ENCODE peak calls at places on chromosomes 11 and 22, in six cellular contexts. One of them, this sample, is unnamed. For H3K36me3 and H3K4me1, the result is how much of the 10 kb centered on the place peaks cover.

GRCh38 chr11:132357811-132358572 is 987.6 kb downstream of the NTM start:
- DNase-seq in fibroblast of lung: no peak
- DNase-seq in heart right ventricle: no peak
- DNase-seq in OCI-LY7: no peak
- DNase-seq in lower lobe of right lung: no peak
- DNase-seq in effector memory CD4-positive, alpha-beta T cell: no peak
- DNase-seq in this sample: no peak

GRCh38 chr11:6755953-6756347 is 15.8 kb downstream of the OR2AG2 start:
- DNase-seq in fibroblast of lung: no peak
- DNase-seq in heart right ventricle: no peak
- DNase-seq in OCI-LY7: no peak
- DNase-seq in lower lobe of right lung: no peak
- DNase-seq in effector memory CD4-positive, alpha-beta T cell: no peak
- DNase-seq in this sample: no peak

GRCh38 chr22:50293441-50294318 is 13.8 kb downstream of the PLXNB2 start:
- DNase-seq in fibroblast of lung: peak
- DNase-seq in heart right ventricle: peak
- DNase-seq in OCI-LY7: peak
- DNase-seq in lower lobe of right lung: peak
- DNase-seq in effector memory CD4-positive, alpha-beta T cell: no peak
- DNase-seq in this sample: no peak

GRCh38 chr11:105697291-105697690 is 87.4 kb downstream of the GRIA4 start:
- DNase-seq in fibroblast of lung: no peak
- DNase-seq in heart right ventricle: no peak
- DNase-seq in OCI-LY7: no peak
- DNase-seq in lower lobe of right lung: no peak
- DNase-seq in effector memory CD4-positive, alpha-beta T cell: no peak
- DNase-seq in this sample: no peak

GRCh38 chr11:120517390-120518315 is 6.1 kb downstream of the GRIK4 start:
- DNase-seq in fibroblast of lung: peak
- DNase-seq in heart right ventricle: no peak
- DNase-seq in OCI-LY7: no peak
- DNase-seq in lower lobe of right lung: peak
- DNase-seq in effector memory CD4-positive, alpha-beta T cell: no peak
- DNase-seq in this sample: no peak

GRCh38 chr11:46520971-46521745 is 72.7 kb downstream of the AMBRA1 start:
- DNase-seq in fibroblast of lung: peak
- DNase-seq in heart right ventricle: no peak
- DNase-seq in OCI-LY7: no peak
- DNase-seq in lower lobe of right lung: no peak
- DNase-seq in effector memory CD4-positive, alpha-beta T cell: no peak
- DNase-seq in this sample: no peak

GRCh38 chr11:132942611-132943324 is 589.5 kb downstream of the OPCML start:
- DNase-seq in fibroblast of lung: peak
- DNase-seq in heart right ventricle: no peak
- DNase-seq in OCI-LY7: no peak
- DNase-seq in lower lobe of right lung: no peak
- DNase-seq in effector memory CD4-positive, alpha-beta T cell: no peak
- DNase-seq in this sample: no peak

GRCh38 chr11:118439656-118440055 is 3.4 kb downstream of the KMT2A start:
- DNase-seq in fibroblast of lung: no peak
- DNase-seq in heart right ventricle: no peak
- DNase-seq in OCI-LY7: no peak
- DNase-seq in lower lobe of right lung: no peak
- DNase-seq in effector memory CD4-positive, alpha-beta T cell: no peak
- DNase-seq in this sample: no peak

GRCh38 chr11:62721994-62722393 is 5.3 kb downstream of the HNRNPUL2 start:
- DNase-seq in fibroblast of lung: no peak
- DNase-seq in heart right ventricle: no peak
- DNase-seq in OCI-LY7: no peak
- DNase-seq in lower lobe of right lung: no peak
- DNase-seq in effector memory CD4-positive, alpha-beta T cell: no peak
- DNase-seq in this sample: no peak

GRCh38 chr11:118592616-118593367 is 14.6 kb upstream of the PHLDB1 start:
- DNase-seq in fibroblast of lung: no peak
- DNase-seq in heart right ventricle: no peak
- DNase-seq in OCI-LY7: no peak
- DNase-seq in lower lobe of right lung: no peak
- DNase-seq in effector memory CD4-positive, alpha-beta T cell: no peak
- DNase-seq in this sample: peak

GRCh38 chr11:48055292-48056132 is 75.2 kb downstream of the PTPRJ start:
- DNase-seq in fibroblast of lung: no peak
- DNase-seq in heart right ventricle: no peak
- DNase-seq in OCI-LY7: peak
- DNase-seq in lower lobe of right lung: no peak
- DNase-seq in effector memory CD4-positive, alpha-beta T cell: peak
- DNase-seq in this sample: no peak

GRCh38 chr11:130214861-130215530 is 55.4 kb downstream of the ST14 start:
- DNase-seq in fibroblast of lung: no peak
- DNase-seq in heart right ventricle: no peak
- DNase-seq in OCI-LY7: no peak
- DNase-seq in lower lobe of right lung: no peak
- DNase-seq in effector memory CD4-positive, alpha-beta T cell: no peak
- DNase-seq in this sample: no peak

GRCh38 chr11:61908730-61909622 is 8.4 kb downstream of the RAB3IL1 start:
- DNase-seq in fibroblast of lung: no peak
- DNase-seq in heart right ventricle: peak
- DNase-seq in OCI-LY7: no peak
- DNase-seq in lower lobe of right lung: peak
- DNase-seq in effector memory CD4-positive, alpha-beta T cell: no peak
- DNase-seq in this sample: no peak

GRCh38 chr11:117554601-117555333 is 227.1 kb downstream of the CEP164 start:
- DNase-seq in fibroblast of lung: no peak
- DNase-seq in heart right ventricle: no peak
- DNase-seq in OCI-LY7: no peak
- DNase-seq in lower lobe of right lung: no peak
- DNase-seq in effector memory CD4-positive, alpha-beta T cell: no peak
- DNase-seq in this sample: no peak

GRCh38 chr11:128494418-128495332 is 92.7 kb downstream of the ETS1 start:
- DNase-seq in fibroblast of lung: no peak
- DNase-seq in heart right ventricle: no peak
- DNase-seq in OCI-LY7: no peak
- DNase-seq in lower lobe of right lung: no peak
- DNase-seq in effector memory CD4-positive, alpha-beta T cell: no peak
- DNase-seq in this sample: no peak

GRCh38 chr22:49197500-49197899 is 630.2 kb downstream of the BRD1 start:
- DNase-seq in fibroblast of lung: no peak
- DNase-seq in heart right ventricle: no peak
- DNase-seq in OCI-LY7: no peak
- DNase-seq in lower lobe of right lung: no peak
- DNase-seq in effector memory CD4-positive, alpha-beta T cell: no peak
- DNase-seq in this sample: no peak

GRCh38 chr22:38649841-38650522 is 6.2 kb downstream of the FAM227A start:
- DNase-seq in fibroblast of lung: no peak
- DNase-seq in heart right ventricle: no peak
- DNase-seq in OCI-LY7: no peak
- DNase-seq in lower lobe of right lung: no peak
- DNase-seq in effector memory CD4-positive, alpha-beta T cell: no peak
- DNase-seq in this sample: no peak

GRCh38 chr22:43627485-43628252 is 184.4 kb downstream of the EFCAB6 start:
- DNase-seq in fibroblast of lung: no peak
- DNase-seq in heart right ventricle: no peak
- DNase-seq in OCI-LY7: no peak
- DNase-seq in lower lobe of right lung: no peak
- DNase-seq in effector memory CD4-positive, alpha-beta T cell: no peak
- DNase-seq in this sample: no peak

GRCh38 chr22:44995715-44996114 is 14.1 kb downstream of the PHF21B start:
- DNase-seq in fibroblast of lung: no peak
- DNase-seq in heart right ventricle: no peak
- DNase-seq in OCI-LY7: no peak
- DNase-seq in lower lobe of right lung: no peak
- DNase-seq in effector memory CD4-positive, alpha-beta T cell: no peak
- DNase-seq in this sample: no peak

GRCh38 chr22:44995282-44995597 is 14.6 kb downstream of the PHF21B start:
- DNase-seq in fibroblast of lung: no peak
- DNase-seq in heart right ventricle: no peak
- DNase-seq in OCI-LY7: no peak
- DNase-seq in lower lobe of right lung: no peak
- DNase-seq in effector memory CD4-positive, alpha-beta T cell: no peak
- DNase-seq in this sample: no peak

GRCh38 chr22:44997060-44997459 is 12.7 kb downstream of the PHF21B start:
- DNase-seq in fibroblast of lung: no peak
- DNase-seq in heart right ventricle: no peak
- DNase-seq in OCI-LY7: no peak
- DNase-seq in lower lobe of right lung: no peak
- DNase-seq in effector memory CD4-positive, alpha-beta T cell: no peak
- DNase-seq in this sample: no peak

GRCh38 chr22:44996648-44997047 is 13.2 kb downstream of the PHF21B start:
- DNase-seq in fibroblast of lung: no peak
- DNase-seq in heart right ventricle: no peak
- DNase-seq in OCI-LY7: no peak
- DNase-seq in lower lobe of right lung: no peak
- DNase-seq in effector memory CD4-positive, alpha-beta T cell: no peak
- DNase-seq in this sample: no peak

GRCh38 chr22:44996120-44996519 is 13.7 kb downstream of the PHF21B start:
- DNase-seq in fibroblast of lung: no peak
- DNase-seq in heart right ventricle: no peak
- DNase-seq in OCI-LY7: no peak
- DNase-seq in lower lobe of right lung: no peak
- DNase-seq in effector memory CD4-positive, alpha-beta T cell: no peak
- DNase-seq in this sample: no peak
- H3K36me3 ChIP-seq in fibroblast of lung: under half
- H3K36me3 ChIP-seq in heart right ventricle: under half
- H3K36me3 ChIP-seq in OCI-LY7: under half
- H3K36me3 ChIP-seq in lower lobe of right lung: under half
- H3K36me3 ChIP-seq in effector memory CD4-positive, alpha-beta T cell: under half
- H3K36me3 ChIP-seq in this sample: under half

DNA sequence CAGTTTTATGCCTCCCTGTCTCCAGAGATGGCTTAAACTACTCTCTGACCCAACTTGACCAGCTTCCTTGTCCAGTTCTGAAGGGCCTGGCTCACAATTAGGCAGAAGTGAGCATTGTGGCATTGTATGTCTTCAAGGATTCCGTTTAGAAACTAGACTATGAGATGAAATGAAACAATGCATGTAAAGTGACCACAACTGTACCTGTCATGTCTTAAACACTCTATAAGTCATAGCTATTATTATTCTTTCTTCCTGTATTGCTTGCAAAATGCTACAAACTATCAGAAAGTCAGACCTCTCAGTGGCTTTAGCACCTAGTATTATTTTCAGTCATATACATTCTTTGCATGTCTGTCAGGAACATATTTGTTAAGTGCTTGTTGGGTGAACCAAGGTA is 127.9 kb upstream of the MTMR2 start:
- DNase-seq in fibroblast of lung: no peak
- DNase-seq in heart right ventricle: no peak
- DNase-seq in OCI-LY7: no peak
- DNase-seq in lower lobe of right lung: no peak
- DNase-seq in effector memory CD4-positive, alpha-beta T cell: no peak
- DNase-seq in this sample: no peak
- H3K4me1 ChIP-seq in fibroblast of lung: under half
- H3K4me1 ChIP-seq in heart right ventricle: under half
- H3K4me1 ChIP-seq in OCI-LY7: under half
- H3K4me1 ChIP-seq in lower lobe of right lung: half or more
- H3K4me1 ChIP-seq in effector memory CD4-positive, alpha-beta T cell: under half
- H3K4me1 ChIP-seq in this sample: under half

GRCh38 chr11:8688414-8689362 is 6.1 kb downstream of the RPL27A start:
- DNase-seq in fibroblast of lung: peak
- DNase-seq in heart right ventricle: peak
- DNase-seq in OCI-LY7: peak
- DNase-seq in lower lobe of right lung: peak
- DNase-seq in effector memory CD4-positive, alpha-beta T cell: peak
- DNase-seq in this sample: peak
- H3K36me3 ChIP-seq in fibroblast of lung: under half
- H3K36me3 ChIP-seq in heart right ventricle: half or more
- H3K36me3 ChIP-seq in OCI-LY7: half or more
- H3K36me3 ChIP-seq in lower lobe of right lung: half or more
- H3K36me3 ChIP-seq in effector memory CD4-positive, alpha-beta T cell: under half
- H3K36me3 ChIP-seq in this sample: under half

GRCh38 chr22:29625090-29625825 is 21.8 kb downstream of the NF2 start:
- DNase-seq in fibroblast of lung: peak
- DNase-seq in heart right ventricle: no peak
- DNase-seq in OCI-LY7: peak
- DNase-seq in lower lobe of right lung: peak
- DNase-seq in effector memory CD4-positive, alpha-beta T cell: peak
- DNase-seq in this sample: peak
- H3K4me1 ChIP-seq in fibroblast of lung: under half
- H3K4me1 ChIP-seq in heart right ventricle: half or more
- H3K4me1 ChIP-seq in OCI-LY7: under half
- H3K4me1 ChIP-seq in lower lobe of right lung: half or more
- H3K4me1 ChIP-seq in effector memory CD4-positive, alpha-beta T cell: under half
- H3K4me1 ChIP-seq in this sample: under half

This sample was measured in tibial nerve.